ENCODE peak calls at places on chromosomes 11 and 22, in ten cellular contexts. G, Y, Q, Z, S, W, E, A, P and V are unnamed samples.

GRCh38 chr11:118643142-118643994 is 36.0 kb downstream of the PHLDB1 start:
- DNase-seq in G (no peak), Y (no peak), Q (no peak), Z (no peak), S (peak; percentile 22), W (no peak), E (no peak), A (no peak), P (no peak), V (no peak)

GRCh38 chr22:48247829-48248228 is 1485.4 kb downstream of the TBC1D22A start:
- DNase-seq in G (peak; percentile 19), Y (no peak), Q (no peak), Z (no peak), S (no peak), W (no peak), E (no peak), A (no peak), P (no peak), V (no peak)

GRCh38 chr11:130211781-130212401 is 52.3 kb downstream of the ST14 start:
- DNase-seq in G (peak; percentile 48), Y (peak; percentile 44), Q (no peak), Z (peak; percentile 20), S (no peak), W (peak; percentile 66), E (no peak), A (no peak), P (no peak), V (peak; percentile 6)

GRCh38 chr11:125088576-125089455 is 22.6 kb downstream of the TMEM218 start:
- DNase-seq in G (no peak), Y (no peak), Q (no peak), Z (no peak), S (no peak), W (no peak), E (no peak), A (no peak), P (no peak), V (no peak)

GRCh38 chr22:30187094-30187493 is 59.5 kb downstream of the LIF start:
- DNase-seq in G (no peak), Y (no peak), Q (no peak), Z (no peak), S (no peak), W (no peak), E (no peak), A (no peak), P (no peak), V (no peak)

GRCh38 chr22:30763815-30764686 is 69.4 kb downstream of the OSBP2 start:
- DNase-seq in G (no peak), Y (no peak), Q (peak; percentile 21), Z (peak; percentile 52), S (peak; percentile 57), W (no peak), E (peak; percentile 72), A (peak; percentile 70), P (no peak), V (peak; percentile 45)

GRCh38 chr11:117605331-117605730 is 191.7 kb downstream of the DSCAML1 start:
- DNase-seq in G (no peak), Y (peak; percentile 14), Q (no peak), Z (no peak), S (no peak), W (no peak), E (no peak), A (no peak), P (no peak), V (no peak)

GRCh38 chr22:36191106-36191836 is 10.3 kb downstream of the APOL4 start:
- DNase-seq in G (peak; percentile 93), Y (no peak), Q (no peak), Z (no peak), S (no peak), W (no peak), E (no peak), A (no peak), P (no peak), V (peak; percentile 33)

GRCh38 chr22:49966041-49966715 is 5.6 kb downstream of the PIM3 start:
- DNase-seq in G (peak; percentile 67), Y (peak; percentile 69), Q (no peak), Z (peak; percentile 47), S (no peak), W (no peak), E (peak; percentile 30), A (no peak), P (no peak), V (peak; percentile 21)

GRCh38 chr22:45478108-45478771 is 24.4 kb upstream of the FBLN1 start:
- DNase-seq in G (no peak), Y (no peak), Q (no peak), Z (no peak), S (no peak), W (no peak), E (no peak), A (peak; percentile 77), P (no peak), V (no peak)

DNA sequence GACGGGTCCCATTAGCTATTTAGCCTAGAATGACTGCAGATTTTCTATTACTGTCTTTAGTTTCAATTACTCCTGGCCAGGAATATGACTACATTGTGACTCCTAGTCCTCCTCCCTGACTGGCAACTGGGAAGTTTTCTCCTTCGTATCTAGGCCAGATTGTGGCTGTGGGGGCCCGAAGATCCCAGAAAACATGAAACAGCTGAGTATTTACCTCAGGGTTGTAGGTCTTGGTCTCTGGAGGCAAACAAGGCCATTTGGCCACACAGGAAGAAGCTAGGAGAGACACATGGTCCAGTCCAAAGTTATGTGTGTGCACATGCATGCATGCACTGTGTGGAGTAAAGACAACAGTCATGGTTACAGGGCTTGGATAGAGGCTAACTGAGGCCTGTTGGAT is 10.2 kb upstream of the GDPD4 start:
- DNase-seq in G (no peak), Y (no peak), Q (no peak), Z (no peak), S (no peak), W (no peak), E (no peak), A (no peak), P (no peak), V (no peak)
- TF ChIP-seq POLR2AphosphoS5 in G (no peak), Y (no peak), Q (no peak), Z (no peak), S (no peak), W (no peak), E (no peak), A (no peak), P (no peak), V (no peak)

GRCh38 chr11:7004482-7004881 is 15.7 kb downstream of the ZNF214 start:
- DNase-seq in G (no peak), Y (no peak), Q (no peak), Z (no peak), S (no peak), W (no peak), E (no peak), A (no peak), P (no peak), V (peak; percentile 13)
- TF ChIP-seq EP300 in G (no peak), Y (no peak), Q (no peak), Z (no peak), S (no peak), W (no peak), E (no peak), A (no peak), P (no peak), V (no peak)

GRCh38 chr22:37328017-37328416 is 45.7 kb downstream of the CYTH4 start:
- DNase-seq in G (no peak), Y (no peak), Q (no peak), Z (no peak), S (no peak), W (no peak), E (no peak), A (no peak), P (no peak), V (no peak)
- H3K27me3 ChIP-seq in G (peaks cover 29% of the 10 kb centered on the region), Y (peaks cover 98% of the 10 kb centered on the region), Q (no peaks in the 10 kb centered on the region), Z (peaks cover 96% of the 10 kb centered on the region), S (peaks cover 30% of the 10 kb centered on the region), W (peaks cover 40% of the 10 kb centered on the region), E (no peaks in the 10 kb centered on the region), A (peaks cover 3% of the 10 kb centered on the region), P (peaks cover 24% of the 10 kb centered on the region), V (peaks cover 84% of the 10 kb centered on the region)

GRCh38 chr11:4665424-4665823 is 21.6 kb downstream of the OR51E1 start:
- DNase-seq in G (no peak), Y (no peak), Q (no peak), Z (no peak), S (no peak), W (no peak), E (no peak), A (no peak), P (no peak), V (no peak)

GRCh38 chr11:4664183-4664582 is 20.4 kb downstream of the OR51E1 start:
- DNase-seq in G (no peak), Y (no peak), Q (no peak), Z (no peak), S (no peak), W (no peak), E (no peak), A (no peak), P (no peak), V (no peak)

GRCh38 chr11:4658629-4659453 is 15.1 kb downstream of the OR51E1 start:
- DNase-seq in G (no peak), Y (no peak), Q (no peak), Z (no peak), S (peak; percentile 50), W (no peak), E (no peak), A (no peak), P (no peak), V (no peak)

DNA sequence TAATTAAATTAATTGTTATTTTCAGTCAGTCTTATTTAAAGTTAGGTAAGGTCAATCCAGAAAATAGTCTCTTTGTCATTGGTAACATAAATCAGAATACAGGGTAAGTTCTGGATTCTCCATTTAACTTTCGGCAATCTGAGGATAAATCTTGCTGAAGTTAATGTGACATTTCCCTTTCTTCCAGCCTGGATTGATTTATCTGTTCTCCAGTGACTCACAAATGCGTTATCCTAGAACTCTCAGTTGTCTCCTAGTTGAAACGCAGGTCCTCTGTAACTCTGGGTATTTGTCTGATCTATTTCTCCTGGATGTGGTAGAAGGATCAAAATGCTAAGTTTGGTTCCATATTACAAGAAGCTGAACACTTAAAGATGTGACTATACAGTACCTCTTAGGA is 21.0 kb downstream of the OR51E1 start:
- DNase-seq in G (no peak), Y (no peak), Q (no peak), Z (no peak), S (no peak), W (no peak), E (no peak), A (no peak), P (no peak), V (no peak)
- TF ChIP-seq POLR2AphosphoS5 in G (no peak), Y (no peak), Q (no peak), Z (no peak), S (no peak), W (no peak), E (no peak), A (no peak), P (no peak), V (no peak)

DNA sequence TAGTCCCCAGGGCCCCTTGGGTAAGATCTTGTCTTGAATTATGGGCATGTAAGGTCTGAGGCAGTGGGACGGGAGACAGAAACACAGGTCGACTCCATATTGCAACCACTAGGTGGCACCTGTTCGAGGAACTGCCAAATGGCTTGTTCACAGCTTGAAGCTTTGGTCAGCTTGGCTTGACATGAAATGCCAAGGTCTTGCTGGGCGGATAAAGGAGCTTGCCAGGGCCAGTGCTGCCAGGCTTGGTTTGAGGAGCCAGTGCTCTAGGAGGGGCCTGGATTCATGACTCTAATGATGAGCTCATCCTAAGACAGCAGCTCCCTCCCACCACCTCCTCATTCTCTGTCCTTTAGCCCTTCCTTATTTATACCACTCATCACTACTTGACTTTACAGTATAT is 11.9 kb upstream of the NRIP3 start:
- DNase-seq in G (peak; percentile 86), Y (peak; percentile 70), Q (peak; percentile 50), Z (peak; percentile 75), S (peak; percentile 71), W (peak; percentile 93), E (peak; percentile 76), A (peak; percentile 56), P (no peak), V (peak; percentile 66)
- TF ChIP-seq EP300 in G (no peak), Y (no peak), Q (no peak), Z (no peak), S (no peak), W (no peak), E (no peak), A (no peak), P (no peak), V (no peak)